ENCODE peak calls at places on chromosomes 13 and 19, in nine cellular contexts. Z is heart right ventricle; I is NCI-H460; S is naive thymus-derived CD4-positive, alpha-beta T cell; C is non-pigmented ciliary epithelial cell; M is lower leg skin; V is NCI-H82; T is psoas muscle; R is kidney glomerular epithelial cell. K is an unnamed sample.

GRCh38 chr19:30923096-30923495 is 426.1 kb downstream of the TSHZ3 start:
- DNase-seq in Z (no peak), I (no peak), S (no peak), C (no peak), M (no peak), V (no peak), T (no peak), R (no peak), K (no peak)

GRCh38 chr19:42629191-42629590 is 34.5 kb upstream of the CEACAM8 start:
- DNase-seq in Z (no peak), I (no peak), S (no peak), C (no peak), M (no peak), V (no peak), T (no peak), R (no peak), K (no peak)

GRCh38 chr19:41929536-41930071 is 1.4 kb upstream of the ERFL start:
- DNase-seq in Z (no peak), I (no peak), S (no peak), C (no peak), M (no peak), V (no peak), T (no peak), R (no peak), K (no peak)

GRCh38 chr19:48873476-48874308 is 1.5 kb downstream of the PPP1R15A start:
- DNase-seq in Z (no peak), I (no peak), S (peak; percentile 36), C (no peak), M (no peak), V (no peak), T (no peak), R (no peak), K (no peak)

GRCh38 chr13:35781661-35782060 is 305.2 kb upstream of the MAB21L1 start:
- DNase-seq in Z (no peak), I (no peak), S (no peak), C (no peak), M (no peak), V (peak; percentile 44), T (no peak), R (no peak), K (no peak)

GRCh38 chr19:41928221-41928683 is at the start of gene ERFL:
- DNase-seq in Z (no peak), I (no peak), S (no peak), C (no peak), M (no peak), V (no peak), T (no peak), R (no peak), K (no peak)

GRCh38 chr19:46181386-46181774 is 33.3 kb downstream of the IGFL2 start:
- DNase-seq in Z (no peak), I (peak; percentile 89), S (no peak), C (no peak), M (no peak), V (no peak), T (no peak), R (peak; percentile 19), K (no peak)

GRCh38 chr13:84446972-84447700 is 564.9 kb upstream of the SLITRK1 start:
- DNase-seq in Z (no peak), I (no peak), S (no peak), C (no peak), M (no peak), V (peak; percentile 10), T (peak; percentile 26), R (no peak), K (no peak)

GRCh38 chr19:7450243-7451223 is 38.3 kb downstream of the PEX11G start:
- DNase-seq in Z (no peak), I (no peak), S (no peak), C (no peak), M (no peak), V (no peak), T (no peak), R (no peak), K (no peak)

GRCh38 chr19:13953021-13953531 is 767 bp downstream of the DCAF15 start:
- DNase-seq in Z (no peak), I (no peak), S (no peak), C (no peak), M (peak; percentile 34), V (peak; percentile 48), T (no peak), R (peak; percentile 17), K (no peak)

GRCh38 chr19:54518844-54519243 is 16.2 kb downstream of the LAIR2 start:
- DNase-seq in Z (no peak), I (no peak), S (no peak), C (no peak), M (no peak), V (no peak), T (no peak), R (no peak), K (no peak)

GRCh38 chr19:6409346-6409745 is 15.3 kb downstream of the KHSRP start:
- DNase-seq in Z (no peak), I (no peak), S (no peak), C (no peak), M (no peak), V (no peak), T (no peak), R (no peak), K (no peak)

GRCh38 chr13:20869540-20869939 is 33.0 kb downstream of the XPO4 start:
- DNase-seq in Z (no peak), I (no peak), S (no peak), C (no peak), M (no peak), V (peak; percentile 39), T (no peak), R (peak; percentile 48), K (no peak)

GRCh38 chr13:64480206-64480605 is 2749.9 kb downstream of the PCDH9 start:
- DNase-seq in Z (no peak), I (no peak), S (no peak), C (no peak), M (no peak), V (no peak), T (no peak), R (no peak), K (no peak)

K was measured in kidney epithelial cell.